ENCODE peak calls at places on chromosomes 16 and 17, in five cellular contexts. K is stimulated activated CD4-positive, alpha-beta T cell treated with anti-CD3 and anti-CD28 coated beads, Interleukin-12 subunit alpha, Interleukin-12 subunit beta, amount 100 ng/mL, for 24 hours; D is heart right ventricle; Q is iPS-NIHi11; S is cardiac septum. J is an unnamed sample.

GRCh38 chr17:49570540-49571242 is 5.0 kb upstream of the NXPH3 start:
- DNase-seq in K (no peak), D (no peak), Q (no peak), S (no peak), J (no peak)

GRCh38 chr16:65658339-65659275 is 536.7 kb upstream of the CDH11 start:
- DNase-seq in Q (no peak), S (no peak), K (no peak), D (no peak), J (no peak)

GRCh38 chr17:74305865-74306654 is 20.0 kb upstream of the KIF19 start:
- DNase-seq in D (no peak), Q (no peak), K (no peak), S (no peak), J (no peak)

GRCh38 chr16:20763461-20764232 is at the start of gene ACSM3:
- DNase-seq in K (peak), D (no peak), Q (peak), S (peak), J (no peak)

GRCh38 chr16:60485877-60486489 is 1550.3 kb downstream of the CDH8 start:
- DNase-seq in S (no peak), Q (no peak), K (no peak), D (no peak), J (no peak)

GRCh38 chr17:64471440-64471839 is 22.5 kb downstream of the MILR1 start:
- DNase-seq in D (no peak), K (no peak), Q (no peak), S (no peak), J (no peak)

GRCh38 chr17:30922235-30922993 is 669 bp downstream of the ADAP2 start:
- DNase-seq in Q (peak), D (peak), S (no peak), K (no peak), J (no peak)

GRCh38 chr17:34527908-34528470 is 51.4 kb upstream of the TMEM132E start:
- DNase-seq in S (no peak), K (no peak), Q (peak), D (no peak), J (peak)

GRCh38 chr16:17598968-17599367 is 128.2 kb upstream of the XYLT1 start:
- DNase-seq in Q (no peak), D (no peak), S (no peak), K (no peak), J (no peak)

GRCh38 chr17:30323895-30324319 is 9.9 kb downstream of the TMIGD1 start:
- DNase-seq in K (peak), S (no peak), Q (no peak), D (no peak), J (no peak)

GRCh38 chr16:12111223-12111622 is 134.7 kb downstream of the SNX29 start:
- DNase-seq in K (no peak), S (no peak), D (no peak), Q (no peak), J (no peak)

GRCh38 chr17:12178644-12179330 is 158.1 kb downstream of the MAP2K4 start:
- DNase-seq in K (no peak), Q (no peak), S (no peak), D (no peak), J (no peak)

GRCh38 chr16:84617068-84617630 is 729 bp downstream of the COTL1 start:
- DNase-seq in Q (no peak), D (peak), S (no peak), K (peak), J (no peak)

GRCh38 chr16:23324727-23325126 is 22.6 kb downstream of the SCNN1B start:
- DNase-seq in S (no peak), D (peak), Q (no peak), K (no peak), J (no peak)

GRCh38 chr17:4956493-4957061 is 5.7 kb downstream of the ENO3 start:
- DNase-seq in K (no peak), Q (no peak), S (no peak), D (no peak), J (no peak)

GRCh38 chr17:67902531-67903231 is 77.4 kb downstream of the BPTF start:
- DNase-seq in Q (no peak), K (no peak), D (no peak), S (no peak), J (no peak)

GRCh38 chr17:68182016-68182315 is 65.9 kb upstream of the AMZ2 start:
- DNase-seq in D (no peak), K (no peak), Q (no peak), S (no peak), J (no peak)

J was measured in SW 1271.